ENCODE peak calls at places on chromosomes 5 and 9, in eight cellular contexts. V, J, W, P, S, K, I and F are unnamed samples.

GRCh38 chr5:136457390-136458094 is 92.2 kb upstream of the TRPC7 start:
- DNase-seq in V (no peak), J (no peak), W (no peak), P (no peak), S (no peak), K (no peak), I (no peak), F (no peak)

GRCh38 chr9:84785766-84786547 is 116.4 kb downstream of the NTRK2 start:
- DNase-seq in V (no peak), J (no peak), W (no peak), P (peak), S (no peak), K (no peak), I (no peak), F (no peak)

GRCh38 chr9:137749511-137749910 is 128.1 kb upstream of the CACNA1B start:
- DNase-seq in V (no peak), J (no peak), W (no peak), P (no peak), S (no peak), K (no peak), I (no peak), F (no peak)

GRCh38 chr9:36165766-36166149 is 3.4 kb upstream of the CCIN start:
- DNase-seq in V (no peak), J (no peak), W (peak), P (peak), S (peak), K (no peak), I (peak), F (no peak)

GRCh38 chr9:134492281-134492691 is 149.3 kb upstream of the COL5A1 start:
- DNase-seq in V (no peak), J (no peak), W (peak), P (no peak), S (peak), K (no peak), I (peak), F (no peak)

GRCh38 chr5:83255268-83255667 is 177.9 kb downstream of the XRCC4 start:
- DNase-seq in V (no peak), J (no peak), W (peak), P (no peak), S (peak), K (no peak), I (peak), F (no peak)

GRCh38 chr9:128393171-128393761 is 22.1 kb downstream of the URM1 start:
- DNase-seq in V (no peak), J (no peak), W (no peak), P (peak), S (no peak), K (peak), I (no peak), F (peak)

GRCh38 chr5:132830436-132831094 is at the start of gene SHROOM1:
- DNase-seq in V (peak), J (no peak), W (peak), P (peak), S (peak), K (peak), I (no peak), F (peak)

GRCh38 chr9:112761912-112762651 is 11.5 kb downstream of the SNX30 start:
- DNase-seq in V (no peak), J (no peak), W (peak), P (no peak), S (no peak), K (no peak), I (no peak), F (no peak)

GRCh38 chr9:134473353-134474057 is 147.2 kb downstream of the RXRA start:
- DNase-seq in V (no peak), J (no peak), W (no peak), P (no peak), S (no peak), K (no peak), I (no peak), F (no peak)

GRCh38 chr5:76083555-76084495 is 642 bp downstream of the SV2C start:
- DNase-seq in V (no peak), J (peak), W (no peak), P (peak), S (no peak), K (peak), I (peak), F (peak)

GRCh38 chr9:130330202-130330601 is 64.6 kb downstream of the HMCN2 start:
- DNase-seq in V (no peak), J (no peak), W (no peak), P (no peak), S (no peak), K (no peak), I (no peak), F (no peak)

GRCh38 chr9:70488098-70488792 is 73.8 kb upstream of the KLF9 start:
- DNase-seq in V (no peak), J (no peak), W (no peak), P (no peak), S (no peak), K (no peak), I (no peak), F (no peak)

GRCh38 chr9:83721509-83721908 is 13.8 kb upstream of the UBQLN1 start:
- DNase-seq in V (no peak), J (no peak), W (no peak), P (no peak), S (no peak), K (no peak), I (no peak), F (no peak)

GRCh38 chr9:113302792-113303418 is at the start of gene RNF183:
- DNase-seq in V (no peak), J (no peak), W (no peak), P (peak), S (no peak), K (peak), I (no peak), F (no peak)

GRCh38 chr9:118618091-118618490 is 751.1 kb downstream of the BRINP1 start:
- DNase-seq in V (no peak), J (no peak), W (no peak), P (no peak), S (no peak), K (no peak), I (no peak), F (no peak)

GRCh38 chr9:104931256-104931655 is 3.3 kb upstream of the ABCA1 start:
- DNase-seq in V (no peak), J (no peak), W (no peak), P (no peak), S (no peak), K (no peak), I (no peak), F (no peak)

GRCh38 chr5:81878333-81878732 is 93.5 kb upstream of the ATG10 start:
- DNase-seq in V (no peak), J (no peak), W (no peak), P (no peak), S (no peak), K (no peak), I (no peak), F (no peak)

GRCh38 chr5:155906046-155906445 is 420.9 kb upstream of the SGCD start:
- DNase-seq in V (no peak), J (peak), W (no peak), P (peak), S (no peak), K (no peak), I (no peak), F (no peak)

GRCh38 chr9:136725612-136726011 is 13.2 kb downstream of the DIPK1B start:
- DNase-seq in V (no peak), J (no peak), W (no peak), P (no peak), S (peak), K (no peak), I (no peak), F (no peak)

GRCh38 chr5:88118179-88118578 is 150.5 kb downstream of the TMEM161B start:
- DNase-seq in V (no peak), J (no peak), W (no peak), P (no peak), S (no peak), K (no peak), I (no peak), F (no peak)

GRCh38 chr5:77906806-77907205 is 130.7 kb upstream of the TBCA start:
- DNase-seq in V (no peak), J (no peak), W (peak), P (no peak), S (peak), K (no peak), I (no peak), F (no peak)

GRCh38 chr5:178535299-178536175 is 54.7 kb downstream of the COL23A1 start:
- DNase-seq in V (no peak), J (no peak), W (no peak), P (no peak), S (peak), K (no peak), I (no peak), F (no peak)

GRCh38 chr5:181245427-181246275 is 1.9 kb upstream of the RACK1 start:
- DNase-seq in V (peak), J (no peak), W (no peak), P (no peak), S (no peak), K (no peak), I (no peak), F (no peak)

GRCh38 chr9:72304538-72304937 is 60.5 kb downstream of the ZFAND5 start:
- DNase-seq in V (no peak), J (no peak), W (no peak), P (no peak), S (no peak), K (no peak), I (no peak), F (no peak)

GRCh38 chr5:10626473-10627013 is 62.7 kb downstream of the ANKRD33B start:
- DNase-seq in V (no peak), J (no peak), W (no peak), P (no peak), S (peak), K (no peak), I (no peak), F (no peak)

GRCh38 chr9:117412006-117412715 is 2.7 kb downstream of the ASTN2 start:
- DNase-seq in V (no peak), J (no peak), W (no peak), P (peak), S (no peak), K (no peak), I (no peak), F (no peak)

DNA sequence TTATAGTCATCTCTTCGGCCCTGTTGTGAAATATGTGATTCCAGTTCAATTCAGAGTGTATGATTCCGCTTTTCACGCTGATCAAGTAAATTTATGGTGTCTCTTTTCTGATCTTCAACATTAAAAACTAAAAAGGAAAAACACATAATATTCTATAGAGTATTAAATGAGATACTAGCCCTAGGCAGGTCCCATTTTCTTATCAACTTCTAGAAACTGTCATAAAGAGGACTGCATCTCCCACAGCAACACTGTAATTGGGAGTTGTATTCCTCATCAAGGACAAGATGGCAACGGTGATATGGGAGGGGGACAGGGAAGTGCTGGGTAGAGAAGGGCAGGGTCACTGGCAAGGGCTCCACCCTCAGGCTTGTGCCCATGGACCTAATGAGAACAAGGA is 71.6 kb downstream of the GOLM1 start:
- DNase-seq in V (no peak), J (no peak), W (no peak), P (no peak), S (no peak), K (no peak), I (no peak), F (no peak)
- TF ChIP-seq CTCF in V (no peak), J (no peak), W (no peak), P (no peak), S (no peak), K (no peak), I (no peak), F (no peak)

DNA sequence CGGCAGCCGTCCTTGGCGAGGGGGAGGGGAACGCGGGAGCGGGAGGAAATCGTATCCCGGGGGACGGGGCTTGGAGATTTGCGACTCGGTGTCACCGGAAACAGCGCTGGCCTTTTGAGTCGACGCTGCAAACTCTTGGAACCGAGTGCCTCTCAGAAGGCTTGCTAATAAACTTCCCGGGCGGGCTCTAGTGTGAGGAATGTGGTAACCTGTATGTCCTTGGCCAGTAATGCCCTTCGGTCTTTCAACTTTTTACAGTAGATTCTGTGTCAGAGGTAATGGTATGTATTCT is 82.7 kb downstream of the PTPDC1 start:
- DNase-seq in V (no peak), J (peak), W (peak), P (peak), S (no peak), K (no peak), I (no peak), F (no peak)
- TF ChIP-seq CTCF in V (no peak), J (no peak), W (peak), P (no peak), S (peak), K (no peak), I (no peak), F (no peak)

GRCh38 chr5:163106098-163106497 is 331.3 kb upstream of the CCNG1 start:
- DNase-seq in V (no peak), J (no peak), W (no peak), P (no peak), S (no peak), K (no peak), I (no peak), F (no peak)

GRCh38 chr5:163108351-163108750 is 329.0 kb upstream of the CCNG1 start:
- DNase-seq in V (no peak), J (no peak), W (no peak), P (no peak), S (no peak), K (no peak), I (no peak), F (no peak)

GRCh38 chr5:163105456-163105855 is 331.9 kb upstream of the CCNG1 start:
- DNase-seq in V (no peak), J (no peak), W (no peak), P (no peak), S (no peak), K (no peak), I (peak), F (no peak)

GRCh38 chr5:163104496-163104895 is 332.9 kb upstream of the CCNG1 start:
- DNase-seq in V (no peak), J (peak), W (no peak), P (peak), S (no peak), K (peak), I (no peak), F (no peak)
- TF ChIP-seq CTCF in V (no peak), J (peak), W (no peak), P (peak), S (no peak), K (no peak), I (no peak), F (peak)

GRCh38 chr5:4640793-4641192 is 499.3 kb upstream of the ADAMTS16 start:
- DNase-seq in V (no peak), J (peak), W (no peak), P (peak), S (peak), K (no peak), I (peak), F (no peak)
- TF ChIP-seq CTCF in V (no peak), J (no peak), W (no peak), P (peak), S (peak), K (no peak), I (peak), F (peak)

GRCh38 chr9:7394007-7394774 is 405.4 kb downstream of the DMAC1 start:
- DNase-seq in V (no peak), J (no peak), W (no peak), P (peak), S (no peak), K (peak), I (no peak), F (no peak)
- TF ChIP-seq CTCF in V (no peak), J (no peak), W (no peak), P (peak), S (no peak), K (no peak), I (no peak), F (peak)

GRCh38 chr5:171672556-171672955 is 113.1 kb upstream of the SMIM23 start:
- DNase-seq in V (no peak), J (no peak), W (no peak), P (no peak), S (no peak), K (no peak), I (no peak), F (no peak)

GRCh38 chr5:171676286-171676944 is 109.2 kb upstream of the SMIM23 start:
- DNase-seq in V (no peak), J (no peak), W (no peak), P (no peak), S (peak), K (no peak), I (no peak), F (no peak)

GRCh38 chr5:171673840-171674239 is 111.8 kb upstream of the SMIM23 start:
- DNase-seq in V (no peak), J (no peak), W (no peak), P (no peak), S (no peak), K (no peak), I (no peak), F (no peak)

GRCh38 chr5:171673328-171673727 is 112.3 kb upstream of the SMIM23 start:
- DNase-seq in V (no peak), J (no peak), W (no peak), P (no peak), S (no peak), K (no peak), I (no peak), F (no peak)

DNA sequence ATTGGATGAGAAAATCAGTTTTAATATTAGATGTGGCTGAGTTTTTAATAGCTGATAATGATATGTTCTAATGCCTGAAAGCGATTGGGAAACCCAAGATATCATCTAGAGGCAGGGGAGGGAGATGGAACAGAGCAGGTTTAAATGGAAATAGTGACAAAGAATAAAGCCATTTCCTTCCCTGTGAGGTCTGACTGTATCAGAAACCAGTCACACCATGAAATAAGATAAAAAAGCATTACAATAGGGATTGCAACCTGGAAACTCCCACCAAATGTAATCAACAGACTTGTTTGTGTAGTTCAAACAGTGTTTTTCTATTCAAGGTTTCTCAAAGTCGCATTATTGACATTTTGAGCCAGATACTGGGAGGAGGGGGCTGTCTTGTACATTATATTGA is 110.1 kb upstream of the SMIM23 start:
- DNase-seq in V (no peak), J (no peak), W (no peak), P (no peak), S (no peak), K (no peak), I (no peak), F (no peak)
- TF ChIP-seq CTCF in V (no peak), J (no peak), W (no peak), P (no peak), S (no peak), K (no peak), I (no peak), F (no peak)

DNA sequence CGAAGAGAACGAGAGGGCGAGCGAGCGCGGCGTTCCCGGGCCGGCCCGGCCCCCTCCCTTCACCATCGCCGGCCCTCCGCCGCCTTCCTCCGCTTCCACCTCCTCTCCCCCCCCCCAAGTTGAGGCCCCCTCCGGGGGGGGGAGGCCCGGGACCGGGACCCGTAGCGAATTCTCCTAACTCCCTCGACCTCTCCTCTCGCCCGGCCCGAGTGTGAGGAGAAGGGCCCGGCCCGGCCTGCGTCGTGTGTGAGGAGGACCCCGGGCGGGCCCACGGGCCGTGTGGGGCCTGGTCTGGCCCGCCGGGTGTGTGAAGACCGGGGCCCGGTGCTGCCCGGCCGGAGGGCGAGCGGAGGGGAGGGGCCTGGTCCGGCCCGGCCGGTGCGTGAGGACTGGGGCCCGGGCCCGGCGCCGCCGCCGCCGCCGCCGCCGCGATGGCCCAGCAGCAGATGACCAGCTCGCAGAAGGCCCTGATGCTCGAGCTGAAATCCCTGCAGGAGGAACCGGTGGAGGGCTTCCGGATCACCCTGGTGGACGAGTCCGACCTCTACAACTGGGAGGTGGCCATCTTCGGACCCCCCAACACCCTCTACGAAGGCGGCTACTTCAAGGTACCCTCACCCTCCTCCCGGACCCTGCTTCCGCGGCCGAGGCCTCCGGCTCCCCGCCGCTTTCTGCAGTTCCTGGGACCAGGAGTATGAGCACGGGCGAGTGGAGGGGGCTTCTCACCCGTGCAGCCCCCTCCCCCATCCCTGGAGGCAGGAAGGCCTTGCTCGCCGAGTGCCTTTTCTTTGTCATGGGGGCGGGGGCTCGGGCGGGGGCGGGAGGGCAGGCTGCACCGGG is 587 bp downstream of the UBE2R2 start:
- DNase-seq in V (peak), J (peak), W (peak), P (peak), S (peak), K (peak), I (peak), F (peak)
- TF ChIP-seq CTCF in V (no peak), J (no peak), W (peak), P (no peak), S (peak), K (no peak), I (peak), F (peak)